ENCODE peak calls at places on chromosomes 4 and X, in five cellular contexts. F, C, S, R and Y are unnamed samples.

GRCh38 chrX:44975666-44976263 is 102.8 kb downstream of the KDM6A start:
- DNase-seq in F (no peak), C (no peak), S (no peak), R (no peak), Y (peak; percentile 2)

GRCh38 chrX:42776195-42776594 is 1.8 kb downstream of the PPP1R2C start:
- DNase-seq in F (no peak), C (no peak), S (no peak), R (no peak), Y (no peak)

GRCh38 chr4:123396294-123397275 is at the start of gene SPRY1:
- DNase-seq in F (peak; percentile 93), C (peak; percentile 95), S (peak; percentile 87), R (peak; percentile 91), Y (peak; percentile 96)

GRCh38 chr4:184385705-184386141 is 88.6 kb downstream of the IRF2 start:
- DNase-seq in F (peak; percentile 89), C (no peak), S (no peak), R (no peak), Y (peak; percentile 76)

GRCh38 chr4:162485486-162485885 is 321.7 kb upstream of the FSTL5 start:
- DNase-seq in F (no peak), C (peak; percentile 77), S (no peak), R (no peak), Y (no peak)

GRCh38 chrX:2463973-2464676 is 36.7 kb downstream of the DHRSX start:
- DNase-seq in F (no peak), C (no peak), S (no peak), R (no peak), Y (no peak)

GRCh38 chrX:43961699-43962098 is 11.5 kb downstream of the NDP start:
- DNase-seq in F (no peak), C (no peak), S (no peak), R (no peak), Y (no peak)

GRCh38 chrX:115968436-115969252 is 201.9 kb upstream of the AGTR2 start:
- DNase-seq in F (peak; percentile 60), C (peak; percentile 66), S (peak; percentile 40), R (no peak), Y (no peak)

GRCh38 chrX:104270916-104271512 is 16.3 kb upstream of the ESX1 start:
- DNase-seq in F (no peak), C (peak; percentile 19), S (peak; percentile 33), R (peak; percentile 64), Y (peak; percentile 57)

GRCh38 chr4:107133965-107134364 is 97.9 kb upstream of the DKK2 start:
- DNase-seq in F (no peak), C (no peak), S (no peak), R (no peak), Y (no peak)

GRCh38 chr4:76803522-76803921 is 94.4 kb downstream of the SOWAHB start:
- DNase-seq in F (no peak), C (peak; percentile 99), S (no peak), R (no peak), Y (peak; percentile 90)

GRCh38 chr4:15654556-15655222 is 468 bp downstream of the FBXL5 start:
- DNase-seq in F (peak; percentile 60), C (peak; percentile 59), S (peak; percentile 45), R (peak; percentile 74), Y (peak; percentile 52)

GRCh38 chr4:77959566-77960338 is 97.1 kb downstream of the MRPL1 start:
- DNase-seq in F (no peak), C (peak; percentile 56), S (no peak), R (no peak), Y (peak; percentile 78)

GRCh38 chr4:138341739-138342415 is 99.7 kb upstream of the SLC7A11 start:
- DNase-seq in F (no peak), C (no peak), S (no peak), R (no peak), Y (no peak)

GRCh38 chrX:85052636-85053343 is 49.1 kb downstream of the APOOL start:
- DNase-seq in F (no peak), C (peak; percentile 66), S (no peak), R (no peak), Y (peak; percentile 65)

GRCh38 chr4:3304831-3305609 is 12.2 kb downstream of the RGS12 start:
- DNase-seq in F (peak; percentile 24), C (no peak), S (peak; percentile 47), R (peak; percentile 66), Y (peak; percentile 74)

GRCh38 chrX:132909643-132910042 is 48.8 kb downstream of the HS6ST2 start:
- DNase-seq in F (no peak), C (peak; percentile 51), S (no peak), R (no peak), Y (no peak)

GRCh38 chr4:153222790-153223417 is 18.7 kb downstream of the TRIM2 start:
- DNase-seq in F (no peak), C (peak; percentile 70), S (peak; percentile 68), R (peak; percentile 79), Y (peak; percentile 67)

GRCh38 chr4:158261480-158261879 is 51.2 kb downstream of the TMEM144 start:
- DNase-seq in F (no peak), C (no peak), S (no peak), R (no peak), Y (no peak)

GRCh38 chr4:56314207-56314915 is 72.9 kb downstream of the AASDH start:
- DNase-seq in F (no peak), C (no peak), S (no peak), R (no peak), Y (no peak)

GRCh38 chr4:188282620-188283232 is 143.5 kb downstream of the TRIML1 start:
- DNase-seq in F (no peak), C (no peak), S (no peak), R (no peak), Y (no peak)

GRCh38 chrX:72382199-72382590 is 76.5 kb upstream of the CITED1 start:
- DNase-seq in F (no peak), C (no peak), S (no peak), R (no peak), Y (no peak)

GRCh38 chr4:141575884-141576283 is 60.5 kb upstream of the IL15 start:
- DNase-seq in F (no peak), C (no peak), S (no peak), R (no peak), Y (no peak)

GRCh38 chrX:31036895-31037294 is 34.9 kb downstream of the FTHL17 start:
- DNase-seq in F (peak; percentile 29), C (peak; percentile 52), S (peak; percentile 19), R (peak; percentile 64), Y (peak; percentile 63)

GRCh38 chr4:21507439-21507838 is 441.1 kb downstream of the KCNIP4 start:
- DNase-seq in F (no peak), C (peak; percentile 30), S (no peak), R (no peak), Y (peak; percentile 42)

GRCh38 chr4:8840006-8840793 is 31.4 kb downstream of the HMX1 start:
- DNase-seq in F (peak; percentile 17), C (no peak), S (no peak), R (peak; percentile 54), Y (no peak)

GRCh38 chr4:159003420-159004253 is 99.2 kb upstream of the RAPGEF2 start:
- DNase-seq in F (no peak), C (no peak), S (no peak), R (no peak), Y (peak; percentile 61)

GRCh38 chrX:97790850-97791249 is 907.1 kb downstream of the RPA4 start:
- DNase-seq in F (no peak), C (no peak), S (no peak), R (no peak), Y (no peak)

GRCh38 chr4:103098331-103098730 is 1.3 kb downstream of the BDH2 start:
- DNase-seq in F (no peak), C (no peak), S (no peak), R (no peak), Y (no peak)

GRCh38 chr4:107213410-107213809 is 177.3 kb upstream of the DKK2 start:
- DNase-seq in F (no peak), C (no peak), S (no peak), R (no peak), Y (no peak)

GRCh38 chr4:16259531-16260246 is 33.4 kb upstream of the TAPT1 start:
- DNase-seq in F (no peak), C (no peak), S (no peak), R (no peak), Y (no peak)

GRCh38 chrX:153438522-153438921 is 7.3 kb downstream of the TREX2 start:
- DNase-seq in F (no peak), C (peak; percentile 11), S (no peak), R (no peak), Y (peak; percentile 53)

GRCh38 chr4:109589119-109589518 is 29.1 kb downstream of the MCUB start:
- DNase-seq in F (no peak), C (peak; percentile 10), S (no peak), R (no peak), Y (no peak)

GRCh38 chrX:11427082-11428033 is 134.1 kb downstream of the AMELX start:
- DNase-seq in F (peak; percentile 37), C (no peak), S (peak; percentile 58), R (peak; percentile 77), Y (peak; percentile 11)

GRCh38 chrX:93673869-93674271 is at the start of gene FAM133A:
- DNase-seq in F (no peak), C (peak; percentile 39), S (no peak), R (no peak), Y (no peak)

GRCh38 chr4:5881340-5881739 is 11.5 kb downstream of the CRMP1 start:
- DNase-seq in F (no peak), C (no peak), S (no peak), R (no peak), Y (peak; percentile 10)

GRCh38 chr4:147078875-147079658 is 133.4 kb upstream of the TTC29 start:
- DNase-seq in F (no peak), C (no peak), S (no peak), R (no peak), Y (peak; percentile 63)

GRCh38 chrX:132634521-132634920 is 145.7 kb upstream of the MBNL3 start:
- DNase-seq in F (no peak), C (no peak), S (no peak), R (no peak), Y (peak; percentile 24)